ENCODE peak calls at places on chromosomes 16 and 17, in six cellular contexts. Y, K, P, Z, H and R are unnamed samples.

GRCh38 chr17:74702132-74702876 is 10.4 kb downstream of the CD300LF start:
- DNase-seq in P (no peak), Y (no peak), H (no peak), K (no peak), Z (no peak), R (no peak)

GRCh38 chr17:6893382-6894205 is 62.1 kb upstream of the TEKT1 start:
- DNase-seq in Z (no peak), H (no peak), P (no peak), K (no peak), Y (no peak), R (peak)

GRCh38 chr16:14564881-14565687 is 65.0 kb downstream of the PARN start:
- DNase-seq in Z (no peak), Y (no peak), H (no peak), P (no peak), K (no peak), R (no peak)

GRCh38 chr16:23025692-23026305 is 123.5 kb downstream of the USP31 start:
- DNase-seq in K (no peak), P (no peak), Y (no peak), H (no peak), Z (no peak), R (no peak)

GRCh38 chr17:62650587-62650986 is 23.1 kb downstream of the MRC2 start:
- DNase-seq in K (no peak), Y (no peak), P (no peak), Z (no peak), H (no peak), R (no peak)

GRCh38 chr16:700684-701584 is 4.7 kb downstream of the FBXL16 start:
- DNase-seq in Z (no peak), K (no peak), H (no peak), P (no peak), Y (no peak), R (peak)

GRCh38 chr16:610513-611381 is 20.0 kb upstream of the WFIKKN1 start:
- DNase-seq in Z (peak), H (peak), K (peak), Y (no peak), P (peak), R (peak)

GRCh38 chr17:32801193-32801592 is 75.7 kb downstream of the MYO1D start:
- DNase-seq in Y (no peak), H (no peak), K (no peak), Z (no peak), P (no peak), R (no peak)

GRCh38 chr16:2514333-2515179 is 804 bp downstream of the ATP6V0C start:
- DNase-seq in P (no peak), Y (no peak), Z (peak), H (peak), K (peak), R (peak)

GRCh38 chr17:81003711-81004335 is 12.2 kb downstream of the CHMP6 start:
- DNase-seq in Y (no peak), P (no peak), Z (no peak), H (no peak), K (no peak), R (no peak)

GRCh38 chr17:51860934-51861561 is 297.5 kb downstream of the CA10 start:
- DNase-seq in K (peak), P (no peak), Z (peak), H (no peak), Y (peak), R (peak)

GRCh38 chr17:63445571-63446217 is 412 bp downstream of the CYB561 start:
- DNase-seq in H (peak), K (peak), P (peak), Y (no peak), Z (peak), R (peak)

GRCh38 chr16:11603331-11603750 is 16.6 kb upstream of the LITAF start:
- DNase-seq in P (no peak), K (peak), H (no peak), Y (no peak), Z (no peak), R (no peak)

GRCh38 chr16:68642436-68643064 is 2.6 kb upstream of the CDH3 start:
- DNase-seq in Z (no peak), P (no peak), Y (no peak), K (peak), H (no peak), R (peak)

GRCh38 chr17:7315570-7316243 is 547 bp upstream of the GPS2 start:
- DNase-seq in Y (no peak), P (no peak), K (no peak), H (peak), Z (no peak), R (no peak)